ENCODE peak calls at places on chromosomes 2 and 18, in ten cellular contexts. S, X, V, Y, P, G, C, R, O and T are unnamed samples.

GRCh38 chr2:36485521-36485920 is 112.4 kb downstream of the FEZ2 start:
- DNase-seq in S (no peak), X (no peak), V (no peak), Y (no peak), P (peak; percentile 77), G (peak; percentile 92), C (no peak), R (peak; percentile 87), O (no peak), T (no peak)

GRCh38 chr2:64987963-64988419 is 1.2 kb upstream of the SLC1A4 start:
- DNase-seq in S (no peak), X (no peak), V (no peak), Y (no peak), P (peak; percentile 57), G (peak; percentile 91), C (no peak), R (peak; percentile 88), O (no peak), T (no peak)

GRCh38 chr2:101729521-101730190 is 32.1 kb downstream of the MAP4K4 start:
- DNase-seq in S (no peak), X (no peak), V (no peak), Y (no peak), P (no peak), G (no peak), C (no peak), R (no peak), O (no peak), T (no peak)

GRCh38 chr2:6823111-6823510 is 42.6 kb downstream of the CMPK2 start:
- DNase-seq in S (no peak), X (no peak), V (no peak), Y (no peak), P (peak; percentile 58), G (no peak), C (no peak), R (peak; percentile 21), O (no peak), T (no peak)

GRCh38 chr2:69393963-69394362 is 6.9 kb upstream of the GFPT1 start:
- DNase-seq in S (no peak), X (no peak), V (no peak), Y (no peak), P (no peak), G (no peak), C (no peak), R (no peak), O (no peak), T (no peak)

GRCh38 chr2:233141888-233142287 is 81.7 kb downstream of the INPP5D start:
- DNase-seq in S (no peak), X (no peak), V (peak; percentile 44), Y (no peak), P (no peak), G (no peak), C (no peak), R (no peak), O (no peak), T (no peak)

GRCh38 chr2:106798826-106799552 is 87.0 kb downstream of the ST6GAL2 start:
- DNase-seq in S (no peak), X (no peak), V (no peak), Y (no peak), P (no peak), G (no peak), C (no peak), R (no peak), O (no peak), T (no peak)

GRCh38 chr18:51236225-51236624 is 38.7 kb upstream of the MEX3C start:
- DNase-seq in S (no peak), X (no peak), V (no peak), Y (no peak), P (no peak), G (no peak), C (no peak), R (peak; percentile 93), O (no peak), T (no peak)

GRCh38 chr18:26617151-26617554 is 68.8 kb upstream of the KCTD1 start:
- DNase-seq in S (no peak), X (no peak), V (no peak), Y (no peak), P (peak; percentile 25), G (no peak), C (no peak), R (peak; percentile 82), O (no peak), T (no peak)

GRCh38 chr2:121489944-121490585 is 40.6 kb upstream of the RNU4ATAC start:
- DNase-seq in S (no peak), X (no peak), V (no peak), Y (no peak), P (no peak), G (no peak), C (no peak), R (no peak), O (no peak), T (no peak)

GRCh38 chr2:105732096-105732495 is 12.6 kb upstream of the NCK2 start:
- DNase-seq in S (no peak), X (no peak), V (no peak), Y (no peak), P (no peak), G (no peak), C (no peak), R (peak; percentile 61), O (no peak), T (no peak)

GRCh38 chr2:239874636-239875356 is 150.3 kb downstream of the NDUFA10 start:
- DNase-seq in S (no peak), X (no peak), V (no peak), Y (no peak), P (no peak), G (no peak), C (no peak), R (no peak), O (no peak), T (no peak)

GRCh38 chr2:20638646-20639430 is 12.1 kb downstream of the HS1BP3 start:
- DNase-seq in S (no peak), X (no peak), V (peak; percentile 57), Y (no peak), P (no peak), G (no peak), C (no peak), R (no peak), O (no peak), T (no peak)

GRCh38 chr2:206876176-206876575 is 63.1 kb upstream of the CPO start:
- DNase-seq in S (no peak), X (no peak), V (no peak), Y (no peak), P (no peak), G (no peak), C (peak; percentile 32), R (no peak), O (no peak), T (no peak)

GRCh38 chr2:24853996-24854395 is 60.8 kb downstream of the CENPO start:
- DNase-seq in S (no peak), X (no peak), V (no peak), Y (no peak), P (no peak), G (no peak), C (no peak), R (no peak), O (no peak), T (no peak)

GRCh38 chr2:39593439-39594393 is 72.0 kb upstream of the TMEM178A start:
- DNase-seq in S (peak; percentile 26), X (no peak), V (no peak), Y (no peak), P (peak; percentile 28), G (peak; percentile 74), C (no peak), R (peak; percentile 93), O (no peak), T (no peak)

GRCh38 chr2:40962026-40962425 is 510.1 kb upstream of the SLC8A1 start:
- DNase-seq in S (no peak), X (no peak), V (no peak), Y (no peak), P (no peak), G (peak; percentile 95), C (no peak), R (no peak), O (no peak), T (no peak)

GRCh38 chr2:191728710-191729597 is 51.0 kb downstream of the NABP1 start:
- DNase-seq in S (no peak), X (no peak), V (no peak), Y (no peak), P (no peak), G (no peak), C (no peak), R (peak; percentile 29), O (no peak), T (no peak)
- TF ChIP-seq CTCF in S (peak; percentile 29), X (no peak), V (no peak), Y (no peak), P (no peak), G (no peak), C (peak; percentile 38), R (no peak), O (no peak), T (no peak)

DNA sequence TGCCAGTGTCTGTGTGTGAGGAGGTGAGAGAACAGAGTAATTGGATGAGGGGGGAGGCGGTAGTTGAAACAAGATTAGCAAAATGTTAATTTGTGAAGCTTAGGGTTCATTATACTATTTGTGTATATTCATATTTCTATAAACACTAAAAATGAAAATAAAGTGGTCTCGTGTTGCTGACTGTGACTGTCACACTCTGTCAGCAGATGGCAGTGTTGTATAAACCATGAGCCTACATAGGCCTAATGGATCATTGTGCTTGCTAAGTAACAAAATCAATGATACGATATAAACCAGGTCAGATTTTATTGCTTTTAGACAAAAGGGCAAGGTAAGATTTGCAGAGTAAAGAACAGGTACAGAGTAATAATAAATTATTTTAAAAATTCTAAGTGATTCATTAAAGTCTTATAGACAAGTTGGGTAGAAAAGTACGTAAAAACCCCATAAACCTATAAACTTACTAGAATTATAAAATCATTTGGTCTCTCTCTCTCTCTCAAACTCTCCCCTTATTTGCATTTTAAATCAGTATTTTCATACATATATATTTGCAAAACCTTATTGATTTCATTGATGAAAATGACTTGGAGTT is 182.7 kb downstream of the RPIA start:
- DNase-seq in S (peak; percentile 72), X (no peak), V (no peak), Y (no peak), P (no peak), G (peak; percentile 77), C (peak; percentile 39), R (peak; percentile 75), O (no peak), T (no peak)
- TF ChIP-seq CTCF in S (peak; percentile 87), X (peak; percentile 71), V (peak; percentile 76), Y (peak; percentile 64), P (peak; percentile 76), G (peak; percentile 57), C (peak; percentile 89), R (peak; percentile 79), O (peak; percentile 35), T (peak; percentile 92)

DNA sequence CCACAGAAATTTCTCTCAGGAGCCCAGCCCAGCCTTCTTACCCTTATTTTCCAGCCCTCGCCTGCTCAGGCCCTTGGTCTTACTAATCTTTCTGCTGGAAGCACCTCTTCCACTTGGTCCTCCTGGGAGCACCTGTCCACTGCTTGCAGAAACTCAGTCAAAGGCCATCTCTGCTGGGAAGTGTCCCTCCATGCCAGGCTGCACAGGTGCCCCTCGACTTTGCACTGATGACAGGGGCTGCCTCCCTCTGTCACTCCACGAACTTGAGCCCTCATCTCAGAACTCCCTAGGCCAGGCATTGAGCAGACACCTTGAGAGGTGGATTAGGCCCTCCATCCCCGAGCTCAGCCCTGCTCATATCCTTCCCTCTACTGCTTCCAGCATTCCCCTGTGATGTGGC is 500.4 kb upstream of the HS6ST1 start:
- DNase-seq in S (no peak), X (no peak), V (no peak), Y (no peak), P (no peak), G (no peak), C (no peak), R (no peak), O (no peak), T (no peak)
- TF ChIP-seq CTCF in S (no peak), X (no peak), V (no peak), Y (no peak), P (no peak), G (no peak), C (no peak), R (no peak), O (no peak), T (no peak)

GRCh38 chr18:46320297-46320696 is 216.1 kb downstream of the HAUS1 start:
- DNase-seq in S (no peak), X (no peak), V (no peak), Y (no peak), P (no peak), G (no peak), C (no peak), R (no peak), O (no peak), T (no peak)
- TF ChIP-seq CTCF in S (peak; percentile 26), X (no peak), V (no peak), Y (no peak), P (no peak), G (no peak), C (no peak), R (no peak), O (peak; percentile 30), T (no peak)